ENCODE peak calls at places on chromosomes 11 and 22, in ten cellular contexts. S is mammary epithelial cell, I is adipocyte, F is keratinocyte, R is transverse colon, B is spleen, H is DND-41, K is endodermal cell, O is fibroblast of the aortic adventitia, N is epithelial cell of esophagus. J is an unnamed sample.

GRCh38 chr22:19874307-19875060 is 19.8 kb upstream of the GNB1L start:
- DNase-seq in B (peak; percentile 75), I (no peak), O (peak; percentile 11), F (no peak), R (no peak), K (peak; percentile 70), H (no peak), N (peak; percentile 76), S (peak; percentile 48), J (no peak)

GRCh38 chr11:5489571-5490357 is 1.3 kb downstream of the OR52D1 start:
- DNase-seq in I (no peak), K (no peak), H (no peak), N (peak; percentile 20), F (no peak), S (no peak), R (no peak), O (no peak), B (no peak), J (peak; percentile 25)

GRCh38 chr22:36298118-36298517 is 45.2 kb downstream of the APOL1 start:
- DNase-seq in R (no peak), H (no peak), N (no peak), F (no peak), O (no peak), S (no peak), I (no peak), B (peak; percentile 30), K (no peak), J (no peak)

GRCh38 chr11:124676386-124676785 is 2.7 kb downstream of the SPA17 start:
- DNase-seq in B (no peak), N (peak; percentile 13), O (peak; percentile 84), H (no peak), S (no peak), K (no peak), F (no peak), R (peak; percentile 52), I (peak; percentile 41), J (no peak)

GRCh38 chr11:102473543-102473942 is 21.0 kb upstream of the TMEM123 start:
- DNase-seq in F (no peak), N (no peak), I (no peak), R (peak; percentile 83), S (no peak), K (no peak), H (no peak), B (no peak), O (no peak), J (no peak)

GRCh38 chr11:69131644-69132300 is 24.0 kb upstream of the SMIM38 start:
- DNase-seq in B (peak; percentile 55), F (peak; percentile 58), N (peak; percentile 88), K (peak; percentile 96), S (peak; percentile 78), O (peak; percentile 81), H (no peak), I (peak; percentile 86), R (peak; percentile 85), J (no peak)

GRCh38 chr11:35529971-35530495 is 4.6 kb upstream of the PAMR1 start:
- DNase-seq in F (no peak), K (no peak), R (no peak), H (no peak), S (peak; percentile 94), O (peak; percentile 99), N (peak; percentile 93), I (peak; percentile 83), B (no peak), J (peak; percentile 86)

GRCh38 chr11:78851883-78852586 is 277.4 kb upstream of the NARS2 start:
- DNase-seq in H (no peak), I (no peak), S (no peak), R (peak; percentile 13), O (no peak), B (no peak), F (no peak), K (no peak), N (peak; percentile 18), J (no peak)

GRCh38 chr11:125062931-125063428 is at the start of gene SLC37A2:
- DNase-seq in N (peak; percentile 74), K (peak; percentile 90), F (no peak), B (peak; percentile 93), O (peak; percentile 47), H (no peak), I (peak; percentile 82), R (peak; percentile 73), S (peak; percentile 81), J (no peak)

GRCh38 chr11:35088676-35089075 is 50.3 kb upstream of the CD44 start:
- DNase-seq in F (peak; percentile 46), H (no peak), K (no peak), S (peak; percentile 89), I (no peak), N (peak; percentile 93), O (peak; percentile 40), B (no peak), R (no peak), J (no peak)

GRCh38 chr11:92717240-92717639 is 252.2 kb upstream of the MTNR1B start:
- DNase-seq in B (no peak), I (no peak), N (peak; percentile 44), R (no peak), O (no peak), H (no peak), K (no peak), F (no peak), S (peak; percentile 34), J (no peak)

GRCh38 chr11:71279916-71280645 is 27.7 kb upstream of the SHANK2 start:
- DNase-seq in B (no peak), O (no peak), I (no peak), K (peak; percentile 85), F (no peak), H (no peak), S (no peak), R (no peak), N (no peak), J (no peak)

GRCh38 chr22:42074153-42074750 is at the start of gene PHETA2:
- DNase-seq in H (no peak), N (peak; percentile 29), R (peak; percentile 63), B (peak; percentile 87), O (peak; percentile 34), S (no peak), F (no peak), I (peak; percentile 75), K (peak; percentile 68), J (no peak)

GRCh38 chr11:69670158-69670845 is 4.9 kb downstream of the LTO1 start:
- DNase-seq in B (peak; percentile 89), K (peak; percentile 96), S (peak; percentile 63), F (no peak), I (peak; percentile 95), N (peak; percentile 80), H (peak; percentile 66), R (peak; percentile 79), O (peak; percentile 91), J (peak; percentile 62)

GRCh38 chr11:114259124-114259526 is 37.1 kb upstream of the NNMT start:
- DNase-seq in F (no peak), K (no peak), S (no peak), O (no peak), B (no peak), N (peak; percentile 38), R (no peak), H (no peak), I (no peak), J (no peak)

DNA sequence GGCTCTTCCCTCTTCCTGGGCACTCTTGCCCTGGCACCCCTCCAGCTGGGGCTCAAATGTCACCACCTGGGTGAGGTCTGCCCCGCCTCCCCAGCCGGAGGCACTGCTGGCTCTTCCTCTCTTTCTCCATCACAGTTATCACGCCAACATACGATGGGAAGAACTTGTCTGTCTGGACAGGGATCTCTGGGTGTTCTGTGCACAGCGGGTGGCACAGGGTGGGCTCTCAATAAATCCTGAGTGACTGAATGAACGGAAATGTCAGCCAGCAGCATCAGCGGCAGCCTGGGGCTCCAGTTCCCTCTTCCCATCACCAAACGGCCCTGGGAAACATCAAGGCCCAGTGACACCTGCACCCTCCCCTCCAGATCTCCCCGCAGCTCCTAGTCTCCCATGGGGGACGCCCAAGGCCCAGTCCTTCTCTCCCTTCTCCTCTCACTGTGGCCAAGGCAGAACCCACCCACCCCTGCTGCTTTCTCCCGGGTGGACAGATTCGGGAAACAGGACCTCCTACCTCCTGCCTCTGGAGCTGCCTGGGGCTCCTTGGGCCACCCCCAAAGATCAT is 440 bp upstream of the SLC25A45 start:
- DNase-seq in N (no peak), I (no peak), B (peak; percentile 77), O (peak; percentile 23), R (peak; percentile 91), K (no peak), F (no peak), S (no peak), H (no peak), J (no peak)
- H3K4me3 ChIP-seq in N (peak overlapping the region; percentile 31), I (peak overlapping the region; percentile 79), B (no peak overlapping the region), O (peak overlapping the region; percentile 59), R (no peak overlapping the region), K (peak overlapping the region; percentile 23), F (peak overlapping the region; percentile 47), S (peak overlapping the region; percentile 22), H (peak overlapping the region; percentile 20), J (peak overlapping the region; percentile 33)

DNA sequence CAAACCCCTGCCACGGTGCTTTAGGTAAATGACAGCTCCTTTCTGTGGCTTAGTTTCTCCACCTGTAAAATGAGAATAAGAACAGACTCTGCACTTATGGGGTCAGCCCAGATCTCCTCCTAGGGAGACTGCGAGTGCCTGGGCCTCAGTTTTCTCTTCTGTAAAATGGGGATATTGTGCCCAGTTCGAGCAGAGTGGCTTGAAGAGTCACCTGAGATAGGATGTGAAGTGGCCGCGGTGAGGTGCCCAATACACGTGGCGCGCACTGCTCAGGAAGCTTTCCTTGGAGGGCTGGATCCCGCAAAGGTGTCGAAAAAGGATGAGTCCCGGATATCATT is 467 bp upstream of the EMID1 start:
- DNase-seq in O (no peak), F (no peak), H (no peak), R (no peak), I (no peak), K (no peak), N (no peak), S (no peak), B (no peak), J (no peak)
- H3K4me3 ChIP-seq in O (peak overlapping the region; percentile 39), F (no peak overlapping the region), H (peak overlapping the region; percentile 33), R (no peak overlapping the region), I (no peak overlapping the region), K (peak overlapping the region; percentile 77), N (no peak overlapping the region), S (peak overlapping the region; percentile 40), B (no peak overlapping the region), J (peak overlapping the region; percentile 47)

DNA sequence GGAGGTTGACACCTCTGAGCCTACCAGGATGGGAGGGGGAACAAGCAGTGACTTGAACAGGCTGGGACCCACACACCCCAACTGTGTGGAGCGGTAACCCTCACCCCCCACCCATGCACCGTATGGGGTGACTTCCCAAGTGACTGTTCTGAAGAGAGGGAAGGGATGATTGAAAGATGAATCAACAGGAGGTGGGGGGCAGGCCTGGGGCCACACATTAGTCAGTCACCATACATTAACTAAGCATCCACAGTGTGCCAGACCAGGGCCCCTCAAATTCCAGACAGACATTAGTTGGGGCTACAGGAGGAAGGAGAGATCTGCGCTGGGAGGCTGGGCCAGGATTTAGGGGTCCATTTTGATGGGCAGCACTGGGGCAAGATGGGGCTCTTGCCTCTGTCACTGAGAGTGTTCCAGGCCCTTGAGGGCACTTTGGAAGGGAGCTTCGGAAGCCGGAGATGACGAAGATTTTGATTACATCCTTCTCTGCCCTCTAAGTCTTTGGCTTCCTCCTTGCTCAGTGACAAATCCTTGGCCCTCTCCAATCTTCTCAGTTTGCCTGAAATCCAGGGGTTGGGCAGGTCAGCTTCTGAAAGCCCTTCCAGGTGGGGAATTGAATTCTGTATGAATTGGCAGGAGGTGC is 966 bp downstream of the SMTN start:
- DNase-seq in I (no peak), H (no peak), K (no peak), N (peak; percentile 87), S (peak; percentile 84), O (peak; percentile 51), F (no peak), B (no peak), R (peak; percentile 13), J (no peak)
- H3K4me3 ChIP-seq in I (peak overlapping the region; percentile 91), H (peak overlapping the region; percentile 45), K (peak overlapping the region; percentile 82), N (peak overlapping the region; percentile 74), S (peak overlapping the region; percentile 82), O (peak overlapping the region; percentile 85), F (peak overlapping the region; percentile 85), B (peak overlapping the region; percentile 84), R (peak overlapping the region; percentile 69), J (peak overlapping the region; percentile 88)

GRCh38 chr11:72330131-72330727 is 86.3 kb upstream of the PHOX2A start:
- DNase-seq in B (no peak), F (no peak), I (no peak), K (no peak), S (no peak), H (no peak), N (no peak), O (no peak), R (no peak), J (no peak)
- H3K4me3 ChIP-seq in B (no peak overlapping the region), F (no peak overlapping the region), I (no peak overlapping the region), K (no peak overlapping the region), S (no peak overlapping the region), H (no peak overlapping the region), N (no peak overlapping the region), O (no peak overlapping the region), R (no peak overlapping the region), J (no peak overlapping the region)